ENCODE peak calls at places on chromosomes 6 and 20, in five cellular contexts. One of them, this sample, is unnamed.

GRCh38 chr20:208937-209566 is 18.0 kb upstream of the DEFB129 start:
- DNase-seq in GM23248: peak; percentile 83
- DNase-seq in PC-3: peak; percentile 78
- DNase-seq in HCT116: peak; percentile 38
- DNase-seq in OCI-LY7: peak; percentile 53
- DNase-seq in this sample: peak; percentile 74

GRCh38 chr6:149150999-149151398 is 166.5 kb upstream of the TAB2 start:
- DNase-seq in GM23248: peak; percentile 10
- DNase-seq in PC-3: no peak
- DNase-seq in HCT116: no peak
- DNase-seq in OCI-LY7: no peak
- DNase-seq in this sample: no peak

GRCh38 chr6:133542056-133542821 is 301.1 kb downstream of the EYA4 start:
- DNase-seq in GM23248: peak; percentile 5
- DNase-seq in PC-3: peak; percentile 55
- DNase-seq in HCT116: no peak
- DNase-seq in OCI-LY7: no peak
- DNase-seq in this sample: no peak

GRCh38 chr20:24914388-24915241 is 34.5 kb upstream of the CST7 start:
- DNase-seq in GM23248: no peak
- DNase-seq in PC-3: no peak
- DNase-seq in HCT116: no peak
- DNase-seq in OCI-LY7: no peak
- DNase-seq in this sample: no peak

GRCh38 chr6:90414352-90414751 is 117.7 kb upstream of the BACH2 start:
- DNase-seq in GM23248: no peak
- DNase-seq in PC-3: no peak
- DNase-seq in HCT116: no peak
- DNase-seq in OCI-LY7: peak; percentile 45
- DNase-seq in this sample: no peak

GRCh38 chr6:115441671-115442070 is 619.0 kb downstream of the FRK start:
- DNase-seq in GM23248: no peak
- DNase-seq in PC-3: no peak
- DNase-seq in HCT116: no peak
- DNase-seq in OCI-LY7: no peak
- DNase-seq in this sample: no peak

GRCh38 chr20:25418779-25419178 is 11.3 kb downstream of the GINS1 start:
- DNase-seq in GM23248: peak; percentile 48
- DNase-seq in PC-3: peak; percentile 32
- DNase-seq in HCT116: no peak
- DNase-seq in OCI-LY7: no peak
- DNase-seq in this sample: no peak

GRCh38 chr20:774016-774679 is 5.8 kb upstream of the SLC52A3 start:
- DNase-seq in GM23248: no peak
- DNase-seq in PC-3: no peak
- DNase-seq in HCT116: no peak
- DNase-seq in OCI-LY7: no peak
- DNase-seq in this sample: no peak

GRCh38 chr6:22147983-22148797 is 148.6 kb downstream of the PRL start:
- DNase-seq in GM23248: peak; percentile 74
- DNase-seq in PC-3: peak; percentile 54
- DNase-seq in HCT116: no peak
- DNase-seq in OCI-LY7: no peak
- DNase-seq in this sample: no peak

GRCh38 chr6:75076009-75076408 is 129.8 kb downstream of the COL12A1 start:
- DNase-seq in GM23248: no peak
- DNase-seq in PC-3: no peak
- DNase-seq in HCT116: no peak
- DNase-seq in OCI-LY7: no peak
- DNase-seq in this sample: no peak

GRCh38 chr20:20207291-20207690 is 155.0 kb downstream of the CFAP61 start:
- DNase-seq in GM23248: no peak
- DNase-seq in PC-3: no peak
- DNase-seq in HCT116: no peak
- DNase-seq in OCI-LY7: no peak
- DNase-seq in this sample: no peak

GRCh38 chr6:142824491-142824890 is 120.5 kb downstream of the HIVEP2 start:
- DNase-seq in GM23248: peak; percentile 32
- DNase-seq in PC-3: no peak
- DNase-seq in HCT116: no peak
- DNase-seq in OCI-LY7: no peak
- DNase-seq in this sample: no peak

GRCh38 chr20:26163890-26164289 is 467.2 kb upstream of the ZNF337 start:
- DNase-seq in GM23248: peak; percentile 86
- DNase-seq in PC-3: peak; percentile 69
- DNase-seq in HCT116: no peak
- DNase-seq in OCI-LY7: no peak
- DNase-seq in this sample: no peak

GRCh38 chr6:15595461-15596173 is 67.2 kb downstream of the DTNBP1 start:
- DNase-seq in GM23248: no peak
- DNase-seq in PC-3: no peak
- DNase-seq in HCT116: no peak
- DNase-seq in OCI-LY7: no peak
- DNase-seq in this sample: no peak

GRCh38 chr20:39660965-39661364 is 698.8 kb downstream of the DHX35 start:
- DNase-seq in GM23248: peak; percentile 8
- DNase-seq in PC-3: no peak
- DNase-seq in HCT116: no peak
- DNase-seq in OCI-LY7: no peak
- DNase-seq in this sample: peak; percentile 78

GRCh38 chr6:37994238-37994637 is 174.7 kb downstream of the ZFAND3 start:
- DNase-seq in GM23248: peak; percentile 70
- DNase-seq in PC-3: peak; percentile 42
- DNase-seq in HCT116: no peak
- DNase-seq in OCI-LY7: no peak
- DNase-seq in this sample: no peak

GRCh38 chr6:169208011-169208410 is 45.6 kb downstream of the THBS2 start:
- DNase-seq in GM23248: no peak
- DNase-seq in PC-3: no peak
- DNase-seq in HCT116: no peak
- DNase-seq in OCI-LY7: no peak
- DNase-seq in this sample: no peak

GRCh38 chr20:44759595-44759994 is 13.9 kb downstream of the KCNK15 start:
- DNase-seq in GM23248: no peak
- DNase-seq in PC-3: no peak
- DNase-seq in HCT116: no peak
- DNase-seq in OCI-LY7: no peak
- DNase-seq in this sample: no peak

GRCh38 chr20:56163806-56164205 is 84.7 kb upstream of the MC3R start:
- DNase-seq in GM23248: no peak
- DNase-seq in PC-3: no peak
- DNase-seq in HCT116: no peak
- DNase-seq in OCI-LY7: peak; percentile 48
- DNase-seq in this sample: no peak

GRCh38 chr6:41519748-41520699 is 26.2 kb upstream of the FOXP4 start:
- DNase-seq in GM23248: no peak
- DNase-seq in PC-3: no peak
- DNase-seq in HCT116: no peak
- DNase-seq in OCI-LY7: no peak
- DNase-seq in this sample: no peak

GRCh38 chr6:40719671-40720374 is 132.7 kb upstream of the LRFN2 start:
- DNase-seq in GM23248: peak; percentile 60
- DNase-seq in PC-3: no peak
- DNase-seq in HCT116: no peak
- DNase-seq in OCI-LY7: peak; percentile 65
- DNase-seq in this sample: peak; percentile 93

GRCh38 chr6:46637145-46637544 is 15.5 kb downstream of the CYP39A1 start:
- DNase-seq in GM23248: peak; percentile 97
- DNase-seq in PC-3: peak; percentile 76
- DNase-seq in HCT116: no peak
- DNase-seq in OCI-LY7: peak; percentile 78
- DNase-seq in this sample: peak; percentile 89

GRCh38 chr6:134376785-134377184 is 58.9 kb upstream of the SGK1 start:
- DNase-seq in GM23248: no peak
- DNase-seq in PC-3: no peak
- DNase-seq in HCT116: no peak
- DNase-seq in OCI-LY7: no peak
- DNase-seq in this sample: no peak

GRCh38 chr6:169452117-169452868 is 198.6 kb upstream of the THBS2 start:
- DNase-seq in GM23248: peak; percentile 98
- DNase-seq in PC-3: no peak
- DNase-seq in HCT116: peak; percentile 45
- DNase-seq in OCI-LY7: no peak
- DNase-seq in this sample: no peak

GRCh38 chr6:139262519-139263300 is 29.1 kb downstream of the TXLNB start:
- DNase-seq in GM23248: peak; percentile 30
- DNase-seq in PC-3: peak; percentile 82
- DNase-seq in HCT116: no peak
- DNase-seq in OCI-LY7: peak; percentile 78
- DNase-seq in this sample: peak; percentile 80

GRCh38 chr6:46104209-46104608 is 25.6 kb upstream of the ENPP4 start:
- DNase-seq in GM23248: no peak
- DNase-seq in PC-3: no peak
- DNase-seq in HCT116: no peak
- DNase-seq in OCI-LY7: no peak
- DNase-seq in this sample: no peak

GRCh38 chr6:108739496-108740330 is 108.5 kb upstream of the ARMC2 start:
- DNase-seq in GM23248: no peak
- DNase-seq in PC-3: peak; percentile 75
- DNase-seq in HCT116: no peak
- DNase-seq in OCI-LY7: no peak
- DNase-seq in this sample: no peak

GRCh38 chr6:151917531-151918329 is 110.2 kb downstream of the ESR1 start:
- DNase-seq in GM23248: peak; percentile 43
- DNase-seq in PC-3: no peak
- DNase-seq in HCT116: no peak
- DNase-seq in OCI-LY7: no peak
- DNase-seq in this sample: no peak

GRCh38 chr20:57560554-57561355 is at the start of gene PCK1:
- DNase-seq in GM23248: peak; percentile 17
- DNase-seq in PC-3: peak; percentile 40
- DNase-seq in HCT116: no peak
- DNase-seq in OCI-LY7: no peak
- DNase-seq in this sample: no peak

GRCh38 chr20:47361268-47361665 is 4.8 kb upstream of the ZMYND8 start:
- DNase-seq in GM23248: no peak
- DNase-seq in PC-3: no peak
- DNase-seq in HCT116: no peak
- DNase-seq in OCI-LY7: no peak
- DNase-seq in this sample: no peak

DNA sequence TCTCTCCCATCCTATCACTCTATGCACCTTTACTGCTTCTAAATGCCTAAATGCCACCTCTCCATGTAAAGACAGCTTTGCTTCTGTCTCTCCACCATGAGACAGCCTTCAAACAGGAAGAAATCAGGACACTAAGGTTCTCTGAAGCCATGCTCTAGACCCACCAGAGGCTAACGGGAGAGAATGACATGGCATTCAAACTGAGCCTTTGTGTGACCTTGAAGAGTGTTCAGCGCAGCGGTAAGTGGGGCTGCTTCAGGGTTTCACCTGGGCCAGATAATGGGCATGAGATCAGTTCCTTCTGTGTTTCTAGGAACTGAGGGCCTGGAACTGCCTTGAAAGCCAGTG is 20.1 kb downstream of the FAM50B start:
- DNase-seq in GM23248: no peak
- DNase-seq in PC-3: no peak
- DNase-seq in HCT116: no peak
- DNase-seq in OCI-LY7: no peak
- DNase-seq in this sample: no peak
- H3K27ac ChIP-seq in GM23248: peak overlapping the region; percentile 77
- H3K27ac ChIP-seq in PC-3: no peak overlapping the region
- H3K27ac ChIP-seq in HCT116: no peak overlapping the region
- H3K27ac ChIP-seq in OCI-LY7: no peak overlapping the region
- H3K27ac ChIP-seq in this sample: no peak overlapping the region

GRCh38 chr6:44503471-44503870 is 116.0 kb downstream of the CDC5L start:
- DNase-seq in GM23248: no peak
- DNase-seq in PC-3: no peak
- DNase-seq in HCT116: no peak
- DNase-seq in OCI-LY7: no peak
- DNase-seq in this sample: no peak
- H3K9me2 ChIP-seq in GM23248: no peaks in the 10 kb centered on the region
- H3K9me2 ChIP-seq in PC-3: peaks cover 4% of the 10 kb centered on the region
- H3K9me2 ChIP-seq in HCT116: no peaks in the 10 kb centered on the region
- H3K9me2 ChIP-seq in OCI-LY7: no peaks in the 10 kb centered on the region
- H3K9me2 ChIP-seq in this sample: no peaks in the 10 kb centered on the region

DNA sequence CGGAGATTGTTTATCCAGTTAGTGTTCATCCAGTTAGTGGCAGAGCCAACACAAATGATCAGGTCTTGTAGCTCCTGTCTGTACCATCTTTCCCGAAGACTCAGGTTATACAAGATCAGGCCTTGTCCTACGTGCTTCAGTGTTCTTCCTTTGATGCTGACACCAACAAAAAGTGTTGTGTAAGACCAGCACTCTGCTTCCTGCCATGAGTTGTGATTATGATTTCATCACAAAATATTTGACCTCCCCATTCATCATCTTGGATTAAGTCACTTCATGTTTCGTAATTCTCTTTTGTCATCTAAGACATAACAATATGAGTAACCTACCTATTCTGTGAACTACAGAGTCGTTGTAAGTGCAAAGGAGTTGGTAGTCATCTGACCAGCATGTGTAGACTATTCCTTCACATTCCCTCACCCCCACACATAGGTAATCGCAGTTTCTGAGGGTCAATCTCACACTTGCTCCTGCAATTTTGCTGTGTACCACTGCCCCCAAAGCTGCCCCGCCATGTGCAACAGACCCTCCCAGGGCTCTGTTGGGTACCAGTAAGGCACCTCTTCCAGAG is 135.6 kb upstream of the SLC22A23 start:
- DNase-seq in GM23248: peak; percentile 92
- DNase-seq in PC-3: peak; percentile 95
- DNase-seq in HCT116: peak; percentile 24
- DNase-seq in OCI-LY7: no peak
- DNase-seq in this sample: no peak
- H3K4me3 ChIP-seq in GM23248: no peak overlapping the region
- H3K4me3 ChIP-seq in PC-3: no peak overlapping the region
- H3K4me3 ChIP-seq in HCT116: no peak overlapping the region
- H3K4me3 ChIP-seq in OCI-LY7: no peak overlapping the region
- H3K4me3 ChIP-seq in this sample: no peak overlapping the region

GRCh38 chr20:51512645-51513044 is 29.9 kb downstream of the NFATC2 start:
- DNase-seq in GM23248: no peak
- DNase-seq in PC-3: no peak
- DNase-seq in HCT116: no peak
- DNase-seq in OCI-LY7: no peak
- DNase-seq in this sample: no peak

GRCh38 chr20:51514836-51515235 is 27.7 kb downstream of the NFATC2 start:
- DNase-seq in GM23248: no peak
- DNase-seq in PC-3: no peak
- DNase-seq in HCT116: no peak
- DNase-seq in OCI-LY7: no peak
- DNase-seq in this sample: no peak

GRCh38 chr20:51514252-51514651 is 28.3 kb downstream of the NFATC2 start:
- DNase-seq in GM23248: no peak
- DNase-seq in PC-3: no peak
- DNase-seq in HCT116: no peak
- DNase-seq in OCI-LY7: no peak
- DNase-seq in this sample: no peak

GRCh38 chr20:51511861-51512619 is 30.5 kb downstream of the NFATC2 start:
- DNase-seq in GM23248: no peak
- DNase-seq in PC-3: no peak
- DNase-seq in HCT116: no peak
- DNase-seq in OCI-LY7: no peak
- DNase-seq in this sample: no peak

GRCh38 chr20:51513545-51513944 is 29.0 kb downstream of the NFATC2 start:
- DNase-seq in GM23248: no peak
- DNase-seq in PC-3: no peak
- DNase-seq in HCT116: no peak
- DNase-seq in OCI-LY7: no peak
- DNase-seq in this sample: no peak
- H3K27ac ChIP-seq in GM23248: no peak overlapping the region
- H3K27ac ChIP-seq in PC-3: no peak overlapping the region
- H3K27ac ChIP-seq in HCT116: no peak overlapping the region
- H3K27ac ChIP-seq in OCI-LY7: no peak overlapping the region
- H3K27ac ChIP-seq in this sample: peak overlapping the region; percentile 74

This sample was measured in Karpas-422.